ENCODE peak calls at places on chromosomes 2 and 18, in five cellular contexts. O is activated T-cell treated with anti-CD3 and anti-CD28 coated beads for 1 hour; P is amniotic stem cell; U is uterus; T is stimulated activated CD8-positive, alpha-beta memory T cell treated with anti-CD3 and anti-CD28 coated beads, Interleukin-15, amount 100 ng/mL, for 1 hour. M is an unnamed sample.

GRCh38 chr18:26919656-26920055 is 54.1 kb upstream of the AQP4 start:
- DNase-seq in T (no peak), P (no peak), U (no peak), O (no peak), M (no peak)

GRCh38 chr2:157486596-157487270 is 42.8 kb upstream of the CYTIP start:
- DNase-seq in T (no peak), P (no peak), U (no peak), O (no peak), M (no peak)

GRCh38 chr2:239928457-239929350 is 96.4 kb downstream of the NDUFA10 start:
- DNase-seq in U (peak), T (no peak), P (no peak), O (no peak), M (no peak)

GRCh38 chr2:231138699-231139098 is 13.9 kb upstream of the HTR2B start:
- DNase-seq in T (no peak), P (no peak), U (no peak), O (no peak), M (no peak)

GRCh38 chr2:33420726-33421125 is 55.7 kb upstream of the RASGRP3 start:
- DNase-seq in U (no peak), O (no peak), P (no peak), T (no peak), M (no peak)

GRCh38 chr2:40400336-40400953 is 51.4 kb downstream of the SLC8A1 start:
- DNase-seq in U (no peak), O (no peak), P (no peak), T (no peak), M (no peak)

GRCh38 chr2:44772670-44773378 is 168.7 kb upstream of the SIX3 start:
- DNase-seq in O (no peak), P (no peak), U (no peak), T (no peak), M (no peak)

GRCh38 chr2:165601866-165602636 is 132.6 kb downstream of the CSRNP3 start:
- DNase-seq in U (no peak), P (no peak), O (no peak), T (no peak), M (peak)

GRCh38 chr2:27171351-27171848 is 22.6 kb downstream of the TCF23 start:
- DNase-seq in O (no peak), U (no peak), T (no peak), P (no peak), M (no peak)

GRCh38 chr2:9944330-9944758 is 7.1 kb upstream of the GRHL1 start:
- DNase-seq in U (no peak), O (no peak), T (no peak), P (no peak), M (no peak)

GRCh38 chr2:102245266-102246151 is 58.7 kb downstream of the IL1RL2 start:
- DNase-seq in U (peak), O (no peak), P (no peak), T (no peak), M (peak)

GRCh38 chr2:240351088-240351741 is 84.2 kb upstream of the GPC1 start:
- DNase-seq in T (no peak), O (no peak), U (no peak), P (no peak), M (no peak)

GRCh38 chr2:157866202-157866601 is 9.9 kb downstream of the ACVR1 start:
- DNase-seq in U (no peak), P (no peak), O (no peak), T (no peak), M (no peak)

GRCh38 chr18:31931886-31932240 is 11.1 kb downstream of the TRAPPC8 start:
- DNase-seq in U (no peak), O (no peak), T (no peak), P (no peak), M (no peak)

GRCh38 chr18:29328932-29329331 is 1152.0 kb upstream of the CDH2 start:
- DNase-seq in P (no peak), U (no peak), O (no peak), T (no peak), M (no peak)

GRCh38 chr18:36043153-36043552 is 24.2 kb downstream of the RPRD1A start:
- DNase-seq in T (no peak), U (no peak), P (no peak), O (no peak), M (no peak)

GRCh38 chr2:186135697-186136096 is 350.4 kb upstream of the ZC3H15 start:
- DNase-seq in T (no peak), U (no peak), P (no peak), O (no peak), M (no peak)

GRCh38 chr2:53315170-53315569 is 452.4 kb upstream of the CHAC2 start:
- DNase-seq in T (no peak), P (no peak), O (no peak), U (no peak), M (no peak)

GRCh38 chr2:30191831-30192271 is 39.5 kb upstream of the LBH start:
- DNase-seq in U (no peak), T (no peak), O (no peak), P (no peak), M (no peak)

GRCh38 chr2:217789736-217790181 is 213.0 kb downstream of the TNS1 start:
- DNase-seq in T (no peak), O (no peak), U (no peak), P (no peak), M (no peak)

GRCh38 chr2:177551989-177552413 is 159.4 kb downstream of the AGPS start:
- DNase-seq in T (no peak), O (no peak), U (no peak), P (no peak), M (no peak)

GRCh38 chr2:214575030-214575949 is 164.4 kb downstream of the VWC2L start:
- DNase-seq in U (no peak), P (no peak), O (no peak), T (no peak), M (no peak)

GRCh38 chr18:25016181-25016580 is 335.8 kb downstream of the ZNF521 start:
- DNase-seq in O (no peak), T (no peak), U (no peak), P (no peak), M (no peak)

GRCh38 chr18:3062798-3063563 is 50.0 kb upstream of the LPIN2 start:
- DNase-seq in U (peak), T (peak), O (peak), P (no peak), M (peak)

GRCh38 chr2:9473985-9474360 is 378 bp upstream of the IAH1 start:
- DNase-seq in U (peak), P (no peak), T (peak), O (peak), M (no peak)

GRCh38 chr2:84939426-84940087 is 31.4 kb upstream of the KCMF1 start:
- DNase-seq in O (peak), P (no peak), T (peak), U (no peak), M (no peak)

M was measured in AG09319.